ENCODE peak calls at places on chromosomes 5 and 9, in five cellular contexts. C, O, G, X and V are unnamed samples.

GRCh38 chr5:25570067-25570583 is 925.3 kb upstream of the CDH10 start:
- DNase-seq in G (no peak), C (no peak), X (no peak), O (no peak), V (no peak)

GRCh38 chr9:69044226-69045219 is 9.0 kb downstream of the FXN start:
- DNase-seq in O (peak), X (no peak), G (no peak), C (no peak), V (peak)

GRCh38 chr9:76701441-76702031 is 62.7 kb upstream of the PCA3 start:
- DNase-seq in O (no peak), C (peak), G (no peak), X (no peak), V (no peak)

GRCh38 chr5:116442095-116442534 is 132.5 kb downstream of the SEMA6A start:
- DNase-seq in C (no peak), G (no peak), X (no peak), O (peak), V (no peak)

GRCh38 chr5:76337949-76338589 is 65.0 kb upstream of the IQGAP2 start:
- DNase-seq in X (peak), O (peak), C (peak), G (peak), V (peak)

GRCh38 chr9:4700093-4700492 is 20.7 kb downstream of the CDC37L1 start:
- DNase-seq in G (no peak), O (peak), X (no peak), C (no peak), V (peak)

GRCh38 chr9:113933188-113933587 is 57.1 kb downstream of the ZNF618 start:
- DNase-seq in C (no peak), O (no peak), G (peak), X (no peak), V (no peak)

GRCh38 chr5:56640763-56641406 is 174.5 kb upstream of the MAP3K1 start:
- DNase-seq in X (peak), C (no peak), G (no peak), O (no peak), V (no peak)

GRCh38 chr5:160262665-160263064 is 33.4 kb downstream of the FABP6 start:
- DNase-seq in C (no peak), O (no peak), G (no peak), X (no peak), V (peak)

GRCh38 chr5:95392593-95393182 is 1.5 kb downstream of the FAM81B start:
- DNase-seq in O (no peak), C (peak), X (peak), G (no peak), V (peak)

GRCh38 chr9:98130576-98131228 is 11.7 kb upstream of the TRIM14 start:
- DNase-seq in G (no peak), O (no peak), X (no peak), C (no peak), V (no peak)

GRCh38 chr5:167352801-167353200 is 938.6 kb upstream of the WWC1 start:
- DNase-seq in C (no peak), X (no peak), G (no peak), O (no peak), V (no peak)

GRCh38 chr5:135535820-135536801 is at the start of gene NEUROG1:
- DNase-seq in G (peak), C (peak), O (no peak), X (no peak), V (no peak)

GRCh38 chr5:146660381-146660960 is 144.5 kb upstream of the GPR151 start:
- DNase-seq in O (no peak), G (no peak), C (no peak), X (no peak), V (no peak)

DNA sequence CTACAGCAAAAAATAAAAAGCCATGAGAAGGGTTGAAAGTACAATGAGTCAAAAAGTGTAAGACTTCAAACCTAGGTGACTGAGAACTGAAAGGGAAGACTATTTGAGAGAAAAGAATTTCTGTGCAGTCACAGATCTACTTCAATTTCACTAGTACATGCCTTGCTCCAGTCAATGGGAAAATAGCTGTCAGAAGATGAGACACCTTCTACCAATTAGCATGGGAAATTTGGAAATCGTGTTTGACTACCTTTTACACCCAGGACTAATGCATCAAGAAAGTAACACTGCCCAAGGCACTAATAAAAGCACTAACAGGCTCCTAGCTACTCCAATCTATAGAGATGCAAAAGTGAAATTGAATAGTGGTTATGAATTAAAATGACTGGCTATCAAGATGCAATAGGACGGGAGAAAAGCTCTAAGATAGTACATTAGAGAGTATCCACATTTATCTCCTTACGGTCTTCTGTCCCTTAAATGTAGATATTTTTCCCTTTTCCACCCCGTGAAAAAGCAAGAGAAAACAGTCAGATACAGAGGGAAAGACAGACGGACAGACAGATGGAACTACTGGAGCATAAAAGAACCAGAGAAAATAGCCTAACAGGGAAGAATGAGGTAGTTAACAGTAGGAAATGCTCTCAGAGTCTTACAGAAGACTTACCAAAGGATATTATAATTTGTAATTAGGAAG is 15.2 kb downstream of the ERP44 start:
- DNase-seq in O (no peak), X (no peak), C (no peak), G (no peak), V (no peak)
- H3K4me3 ChIP-seq in O (no peak), X (no peak), C (no peak), G (no peak), V (no peak)

GRCh38 chr5:102796014-102796413 is 40.9 kb downstream of the PAM start:
- DNase-seq in X (no peak), O (no peak), C (no peak), G (no peak), V (no peak)
- H2AFZ ChIP-seq in X (no peak), O (no peak), C (no peak), G (no peak), V (no peak)

GRCh38 chr5:40879163-40879942 is 29.9 kb upstream of the C7 start:
- DNase-seq in G (no peak), O (peak), X (no peak), C (no peak), V (peak)
- H3K4ac ChIP-seq in G (no peak), O (no peak), X (no peak), C (no peak), V (no peak)

DNA sequence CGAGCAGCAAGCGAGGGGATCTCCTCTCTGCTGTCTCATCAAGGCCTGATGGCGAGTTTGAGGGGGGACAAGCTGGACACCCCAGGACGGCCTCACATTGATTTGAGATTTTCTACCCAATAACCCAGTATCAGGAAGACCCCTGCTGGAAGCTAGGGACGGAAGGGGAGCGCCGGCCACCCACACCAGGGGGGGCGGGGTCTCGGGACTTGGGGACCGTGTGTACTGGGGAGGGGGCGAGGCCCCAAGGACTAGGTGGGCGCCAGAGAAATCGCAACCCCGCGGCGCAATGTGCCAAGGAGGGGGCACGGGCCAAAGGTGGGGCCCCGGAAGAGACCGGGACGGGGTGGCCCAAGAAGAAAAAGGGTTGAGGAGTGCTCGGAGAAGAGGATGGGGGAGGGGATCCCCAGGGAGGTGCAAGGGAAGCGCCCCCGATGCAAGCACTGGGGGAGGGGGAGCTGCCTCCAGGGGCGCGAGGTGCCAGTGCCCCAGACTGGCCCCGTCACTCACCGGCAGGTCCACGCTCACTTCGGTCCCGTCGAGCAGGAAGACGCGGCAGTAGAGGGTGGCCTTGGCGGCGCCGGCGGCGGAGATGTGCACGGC is 1.1 kb downstream of the EPB41L4B start:
- DNase-seq in X (no peak), G (peak), O (no peak), C (peak), V (no peak)
- H3K4me3 ChIP-seq in X (peak), G (peak), O (peak), C (peak), V (no peak)

GRCh38 chr5:150672884-150673275 is 11.8 kb downstream of the MYOZ3 start:
- DNase-seq in O (no peak), G (no peak), X (no peak), C (no peak), V (no peak)
- H2AFZ ChIP-seq in O (peak), G (no peak), X (peak), C (peak), V (no peak)

GRCh38 chr9:70553718-70554673 is 139.5 kb upstream of the KLF9 start:
- DNase-seq in X (no peak), O (peak), C (peak), G (peak), V (peak)
- H3K4ac ChIP-seq in X (no peak), O (peak), C (no peak), G (peak), V (no peak)

DNA sequence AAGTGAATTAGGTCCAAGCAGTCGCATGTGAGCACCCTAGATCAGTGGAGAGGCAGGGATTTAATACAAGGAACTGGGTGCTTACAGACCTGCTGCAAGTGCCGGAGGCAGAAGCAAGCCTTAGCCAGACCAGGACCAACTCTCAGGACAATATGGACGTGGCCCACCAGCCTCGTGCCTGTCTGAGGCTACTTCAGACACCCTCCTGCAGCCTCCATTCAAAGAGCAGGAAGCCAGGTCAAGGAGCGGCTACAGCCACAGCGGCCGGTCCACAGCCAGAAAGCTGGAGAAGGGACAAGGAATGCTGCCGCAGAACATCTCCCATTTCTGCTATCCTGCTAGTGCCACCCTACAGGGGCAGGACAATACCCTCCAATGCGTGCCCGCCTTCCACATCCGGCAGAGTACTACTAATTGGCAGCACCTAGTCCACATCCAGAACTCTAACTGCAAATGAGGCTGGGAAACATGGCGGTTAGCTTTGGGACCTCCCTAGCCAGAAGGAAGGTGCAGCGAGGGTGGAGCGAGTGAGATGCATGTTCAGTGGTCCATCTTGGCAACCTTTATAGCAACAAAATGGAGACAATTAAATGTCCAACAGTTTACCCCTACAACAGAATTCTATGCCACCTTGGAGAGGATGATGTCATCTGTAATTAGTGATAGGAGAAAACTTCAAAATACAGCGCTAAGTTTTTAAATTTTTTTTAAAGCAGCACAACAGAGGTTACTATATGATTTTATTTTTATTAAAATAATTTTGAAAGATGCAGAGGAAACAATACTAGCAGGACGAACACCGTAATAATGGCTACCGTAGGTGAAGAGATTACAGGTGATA is 1.0 kb upstream of the ALDH1B1 start:
- DNase-seq in O (no peak), C (no peak), G (no peak), X (no peak), V (no peak)
- H3K4me3 ChIP-seq in O (no peak), C (peak), G (peak), X (no peak), V (no peak)

GRCh38 chr9:123304340-123304691 is 35.9 kb upstream of the STRBP start:
- DNase-seq in O (no peak), G (no peak), C (no peak), X (no peak), V (no peak)

GRCh38 chr9:123296174-123296573 is 27.8 kb upstream of the STRBP start:
- DNase-seq in O (no peak), G (no peak), C (no peak), X (no peak), V (no peak)

GRCh38 chr9:123302348-123303214 is 34.2 kb upstream of the STRBP start:
- DNase-seq in O (no peak), X (no peak), G (no peak), C (no peak), V (no peak)

GRCh38 chr9:123300554-123300953 is 32.2 kb upstream of the STRBP start:
- DNase-seq in X (no peak), O (no peak), G (no peak), C (no peak), V (no peak)

DNA sequence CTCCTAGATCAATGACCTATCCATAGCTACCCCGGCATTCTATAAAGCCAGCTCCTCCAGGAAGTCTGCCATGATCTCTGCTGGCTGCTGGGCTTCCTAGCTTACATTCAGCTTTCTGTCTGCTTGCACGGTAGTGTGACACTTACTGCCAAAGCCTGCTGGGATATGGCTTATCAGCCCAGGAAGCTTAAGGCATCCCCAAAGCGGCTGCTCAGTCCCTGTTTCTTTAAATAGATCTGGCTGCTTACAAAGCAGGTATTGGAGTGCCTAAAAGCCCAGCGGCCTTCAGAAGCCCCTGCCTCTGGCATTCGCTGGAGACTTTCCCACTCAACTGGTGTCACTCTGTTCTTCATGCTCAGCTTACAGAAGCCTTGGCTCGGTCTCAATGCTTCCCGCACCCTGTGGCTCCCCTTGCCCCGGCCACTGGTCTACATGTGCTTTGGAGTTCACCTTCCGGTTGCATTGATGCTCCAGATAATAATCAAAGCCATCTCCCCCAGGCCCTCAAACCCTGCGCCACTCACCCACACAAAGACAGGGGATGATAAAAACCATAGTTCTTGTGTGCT is 31.3 kb upstream of the STRBP start:
- DNase-seq in G (no peak), O (no peak), X (no peak), C (no peak), V (no peak)
- H2AFZ ChIP-seq in G (peak), O (peak), X (no peak), C (peak), V (no peak)

DNA sequence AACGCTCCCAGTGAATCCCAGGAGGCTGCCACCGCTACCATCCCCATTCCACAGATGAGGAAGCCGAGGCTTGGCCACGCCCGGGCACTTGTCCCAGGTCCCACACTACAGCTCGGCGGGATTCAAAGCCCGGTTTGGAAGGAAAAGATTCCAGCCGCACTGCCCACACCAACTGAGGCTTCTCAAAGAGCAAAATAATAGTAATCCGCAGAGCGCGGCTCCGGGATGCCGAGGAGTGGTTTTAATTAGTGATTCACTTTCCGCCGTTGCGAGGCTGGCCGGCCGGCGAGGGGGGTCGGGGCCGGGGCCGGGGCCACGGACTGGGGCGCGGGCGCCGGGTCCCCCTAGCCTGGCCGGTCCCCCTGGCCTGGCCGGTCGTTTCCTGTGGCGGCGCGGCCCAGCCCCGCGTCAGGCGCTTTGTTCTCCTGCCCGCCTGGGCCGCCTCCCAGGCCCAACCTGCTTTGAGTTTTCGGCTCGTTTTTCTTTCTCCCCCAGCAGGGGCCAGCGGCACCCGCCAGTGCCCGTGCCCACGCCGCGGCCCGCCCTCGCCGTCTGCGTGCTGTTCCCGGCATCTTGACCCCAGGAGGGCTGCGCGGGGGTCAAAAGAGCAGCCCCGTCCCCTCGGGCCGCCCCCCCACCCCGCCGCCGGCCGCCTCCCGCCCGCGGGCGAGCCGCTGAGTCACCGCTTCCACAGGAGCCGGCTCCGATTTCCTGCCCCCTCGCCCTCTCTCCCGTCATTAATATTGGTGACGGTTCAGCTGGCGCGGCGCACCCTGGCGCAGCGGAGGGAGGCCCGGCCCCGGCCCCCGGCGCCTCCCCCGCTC is 31.2 kb downstream of the FGF18 start:
- DNase-seq in G (peak), C (peak), O (peak), X (peak), V (peak)
- H3K4ac ChIP-seq in G (no peak), C (no peak), O (peak), X (peak), V (no peak)

GRCh38 chr5:179619776-179620175 is 3.7 kb downstream of the HNRNPH1 start:
- DNase-seq in O (peak), G (no peak), C (no peak), X (no peak), V (no peak)

GRCh38 chr5:179620703-179621350 is 2.6 kb downstream of the HNRNPH1 start:
- DNase-seq in C (no peak), X (no peak), G (no peak), O (no peak), V (no peak)

GRCh38 chr5:179618923-179619554 is 4.4 kb downstream of the HNRNPH1 start:
- DNase-seq in X (no peak), C (no peak), O (no peak), G (no peak), V (no peak)

GRCh38 chr5:179621551-179621971 is 1.9 kb downstream of the HNRNPH1 start:
- DNase-seq in G (no peak), O (no peak), X (no peak), C (no peak), V (no peak)

DNA sequence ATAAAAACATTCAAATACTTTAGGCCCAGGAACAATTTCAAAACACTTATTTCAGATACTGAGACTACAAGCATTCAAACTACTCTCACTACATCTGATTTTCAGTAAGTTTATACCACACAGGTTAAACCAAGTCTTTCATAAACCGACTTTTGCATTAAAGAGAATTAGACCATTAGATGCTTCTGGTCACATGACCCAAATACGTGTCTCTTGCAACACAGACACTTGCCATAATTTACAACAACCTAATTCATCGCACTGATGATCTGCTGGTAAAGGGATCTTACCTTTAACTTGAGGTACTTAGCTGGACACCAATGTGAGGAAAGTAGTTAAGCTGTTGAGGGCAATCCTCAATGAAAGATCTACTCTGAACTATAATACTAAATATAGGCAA is 3.2 kb downstream of the HNRNPH1 start:
- DNase-seq in O (no peak), G (no peak), X (no peak), C (no peak), V (no peak)
- H3K4me3 ChIP-seq in O (peak), G (no peak), X (no peak), C (peak), V (peak)